ENCODE peak calls at places on chromosomes 12 and 14, in six cellular contexts. T is K562, F is H1, Q is SK-N-SH, I is HepG2, D is GM12878. X is an unnamed sample.

GRCh38 chr12:26295001-26295400 is 99.6 kb downstream of the SSPN start:
- DNase-seq in I (no peak), Q (no peak), F (no peak), D (no peak), T (no peak), X (no peak)

GRCh38 chr12:66144796-66145754 is 14.5 kb upstream of the LLPH start:
- DNase-seq in Q (peak; percentile 39), I (peak; percentile 69), D (no peak), F (no peak), T (no peak), X (peak; percentile 78)

GRCh38 chr14:103522649-103523582 is at the start of gene CKB:
- DNase-seq in T (peak; percentile 75), D (no peak), F (peak; percentile 90), I (no peak), Q (peak; percentile 95), X (peak; percentile 72)

GRCh38 chr14:59482471-59483331 is 1.5 kb downstream of the L3HYPDH start:
- DNase-seq in D (no peak), Q (no peak), F (no peak), I (peak; percentile 58), T (peak; percentile 21), X (peak; percentile 56)

GRCh38 chr14:70663707-70664179 is 22.0 kb downstream of the TTC9 start:
- DNase-seq in Q (no peak), F (no peak), T (no peak), D (peak; percentile 90), I (no peak), X (no peak)

GRCh38 chr12:82682326-82682725 is 4.4 kb upstream of the TMTC2 start:
- DNase-seq in I (no peak), Q (peak; percentile 55), F (no peak), D (no peak), T (no peak), X (peak; percentile 19)

GRCh38 chr12:122395319-122395718 is 27.1 kb downstream of the CLIP1 start:
- DNase-seq in I (no peak), F (no peak), Q (peak; percentile 26), D (no peak), T (no peak), X (peak; percentile 44)

GRCh38 chr12:110776410-110776809 is 33.7 kb upstream of the PPP1CC start:
- DNase-seq in F (no peak), I (no peak), Q (no peak), D (peak; percentile 96), T (no peak), X (no peak)

GRCh38 chr12:1583421-1584078 is 10.8 kb downstream of the FBXL14 start:
- DNase-seq in Q (peak; percentile 81), F (peak; percentile 64), T (peak; percentile 63), I (peak; percentile 72), D (peak; percentile 77), X (peak; percentile 74)

DNA sequence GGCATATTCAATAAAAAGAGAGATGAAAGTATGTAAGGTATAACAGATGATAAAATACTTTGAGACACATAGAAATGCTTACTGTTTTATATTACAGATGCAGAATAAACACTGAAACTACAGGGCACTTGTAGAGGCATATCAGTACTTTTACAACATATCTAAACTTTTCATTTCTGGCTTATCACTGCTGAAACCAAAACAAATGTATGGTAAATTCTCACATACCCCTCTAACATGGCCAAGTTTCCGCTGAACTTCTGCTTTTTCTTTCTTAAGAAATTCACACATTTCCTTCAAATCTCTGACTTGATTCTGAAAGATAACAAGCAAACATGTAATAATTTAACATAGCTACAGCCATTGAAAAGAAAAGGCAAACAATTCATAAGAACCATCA is 33.3 kb upstream of the C12orf50 start:
- DNase-seq in Q (no peak), F (no peak), T (no peak), I (no peak), D (peak; percentile 30), X (no peak)
- TF ChIP-seq RFX5 in Q (no peak), F (no peak), T (no peak), I (no peak), D (no peak), X (no peak)

GRCh38 chr14:77240336-77240915 is 30.6 kb downstream of the NGB start:
- DNase-seq in T (no peak), F (no peak), I (no peak), Q (no peak), D (no peak), X (no peak)
- TF ChIP-seq EP300 in T (no peak), F (no peak), I (no peak), Q (no peak), D (no peak), X (no peak)

DNA sequence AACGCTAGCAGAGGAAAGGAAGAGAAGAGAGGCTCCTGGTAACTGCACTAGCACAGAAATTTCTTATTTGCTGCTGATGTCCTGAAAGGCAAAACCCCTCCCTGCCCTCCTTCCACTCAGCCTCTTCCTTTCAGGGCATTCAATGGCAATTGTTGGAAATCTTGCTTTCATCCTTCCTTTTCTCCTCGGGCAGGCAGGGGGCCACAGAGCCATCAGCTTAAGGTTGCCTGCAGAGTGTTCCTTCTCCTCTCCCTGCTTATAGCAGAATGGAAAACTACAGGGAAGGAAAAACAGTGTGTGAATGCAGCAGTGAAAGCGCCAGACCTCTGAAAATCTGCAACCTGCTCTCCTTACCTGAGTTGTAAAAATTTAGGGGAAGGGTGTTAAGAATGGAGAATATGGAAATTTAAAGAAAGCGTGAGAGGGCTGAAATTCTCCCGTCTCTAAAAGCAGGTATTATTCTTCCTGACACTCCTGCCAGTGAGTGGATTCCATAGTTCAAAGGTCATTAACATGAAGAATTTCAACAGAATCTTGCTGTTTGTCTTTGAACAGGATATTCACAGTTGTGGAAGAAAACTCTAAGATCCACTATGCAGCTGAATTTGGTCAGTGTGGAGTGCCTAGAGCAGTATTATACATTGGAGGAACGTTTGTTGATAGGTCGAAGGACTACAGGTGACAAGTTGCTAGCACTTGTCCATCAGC is 348.8 kb downstream of the KCNH5 start:
- DNase-seq in D (no peak), T (no peak), I (peak; percentile 61), F (peak; percentile 58), Q (no peak), X (no peak)
- TF ChIP-seq RFX5 in D (no peak), T (no peak), I (no peak), F (no peak), Q (no peak), X (no peak)

DNA sequence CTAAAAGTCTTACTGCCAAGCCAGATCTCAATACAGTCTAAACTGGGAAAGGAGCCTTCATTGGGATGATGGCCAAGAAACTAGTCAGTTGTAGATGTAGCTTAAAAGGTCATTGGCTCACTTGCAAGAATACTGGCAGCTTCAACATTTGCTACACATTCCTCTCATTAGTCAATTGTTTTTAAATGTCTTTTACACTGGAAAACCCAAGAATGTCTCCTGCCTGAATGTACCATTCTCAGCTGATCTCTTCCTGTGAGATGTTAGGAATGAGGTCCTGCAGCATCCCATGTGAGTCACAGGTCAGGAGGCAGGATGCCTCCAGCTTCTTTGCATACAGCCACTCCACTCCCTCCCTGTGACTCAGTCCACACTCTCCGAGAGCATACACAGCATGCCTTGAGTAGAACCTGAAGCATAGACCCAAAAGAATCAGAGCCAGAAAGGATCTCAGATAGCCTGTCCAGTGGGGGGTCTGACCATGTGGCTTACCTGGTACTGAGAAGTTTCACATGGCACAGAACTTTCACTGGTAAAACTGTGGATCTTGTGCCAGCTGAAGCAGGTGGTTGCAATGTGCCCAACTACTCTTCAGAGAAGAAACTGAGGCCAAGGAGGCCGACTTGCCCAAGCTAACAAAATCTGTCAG is 56.0 kb upstream of the HECTD1 start:
- DNase-seq in F (no peak), Q (no peak), D (no peak), T (no peak), I (peak; percentile 91), X (peak; percentile 77)
- TF ChIP-seq EP300 in F (no peak), Q (peak; percentile 69), D (no peak), T (no peak), I (no peak), X (no peak)

GRCh38 chr12:13957576-13957975 is 23.8 kb downstream of the GRIN2B start:
- DNase-seq in I (no peak), F (no peak), T (no peak), D (no peak), Q (no peak), X (no peak)
- TF ChIP-seq RFX5 in I (no peak), F (no peak), T (no peak), D (no peak), Q (no peak), X (no peak)

DNA sequence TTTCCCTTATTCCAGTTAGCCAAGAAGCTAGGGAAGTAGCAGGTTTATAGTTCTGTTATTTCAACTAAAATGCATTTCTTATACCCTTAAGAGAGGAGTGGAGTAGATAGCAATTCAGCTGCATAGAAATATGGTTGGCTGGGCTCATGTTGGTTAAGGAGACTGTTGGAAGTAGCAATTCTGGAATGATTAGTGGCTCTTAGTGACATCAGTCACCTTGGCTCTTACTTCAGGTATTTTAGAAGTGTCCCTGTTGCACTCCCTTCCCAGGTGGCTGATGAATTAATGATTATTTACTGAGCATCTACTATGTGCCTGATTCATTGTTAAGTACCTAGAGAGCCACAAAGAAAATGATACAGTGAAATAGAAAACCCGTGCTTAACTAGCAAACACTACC is 128.1 kb downstream of the MGST1 start:
- DNase-seq in T (no peak), I (no peak), D (no peak), F (no peak), Q (no peak), X (no peak)
- TF ChIP-seq EP300 in T (no peak), I (no peak), D (no peak), F (no peak), Q (no peak), X (no peak)

GRCh38 chr14:43729149-43729548 is 777.9 kb downstream of the FSCB start:
- DNase-seq in T (no peak), F (no peak), D (no peak), Q (no peak), I (peak; percentile 1), X (no peak)
- TF ChIP-seq RFX5 in T (no peak), F (no peak), D (no peak), Q (no peak), I (no peak), X (no peak)

GRCh38 chr12:93300611-93301021 is 77.1 kb upstream of the NUDT4 start:
- DNase-seq in Q (peak; percentile 51), D (no peak), I (peak; percentile 34), F (no peak), T (no peak), X (no peak)

GRCh38 chr12:93306636-93307035 is 71.1 kb upstream of the NUDT4 start:
- DNase-seq in F (no peak), Q (no peak), T (no peak), D (no peak), I (no peak), X (no peak)

GRCh38 chr12:93299262-93299846 is 78.4 kb upstream of the NUDT4 start:
- DNase-seq in D (no peak), F (no peak), I (no peak), T (no peak), Q (peak; percentile 42), X (no peak)

GRCh38 chr12:93301171-93301570 is 76.6 kb upstream of the NUDT4 start:
- DNase-seq in T (no peak), Q (no peak), F (no peak), D (no peak), I (no peak), X (no peak)

GRCh38 chr12:93302331-93303229 is 75.1 kb upstream of the NUDT4 start:
- DNase-seq in Q (no peak), F (no peak), I (no peak), T (peak; percentile 32), D (no peak), X (no peak)
- TF ChIP-seq EP300 in Q (peak; percentile 45), F (no peak), I (no peak), T (peak; percentile 75), D (no peak), X (no peak)

DNA sequence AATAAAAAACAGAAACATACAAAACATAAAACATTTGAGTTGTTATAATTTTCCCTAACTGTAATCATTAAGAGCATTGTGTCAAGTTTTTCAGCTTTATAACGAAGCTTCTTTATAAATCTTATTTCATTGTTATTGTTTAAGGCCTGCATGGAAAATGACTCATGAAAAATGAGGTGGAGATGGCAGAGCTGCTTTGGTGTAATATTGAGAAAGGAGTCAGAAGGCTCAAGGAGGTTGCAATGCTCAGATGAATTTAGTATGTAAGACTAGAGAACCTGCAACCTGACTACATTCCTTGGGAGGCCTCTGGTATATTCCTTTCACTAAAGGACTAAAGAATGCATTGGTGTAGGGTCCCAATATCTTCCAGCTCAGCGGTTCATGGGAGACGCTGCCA is 61.5 kb downstream of the TMEM30B start:
- DNase-seq in Q (no peak), F (no peak), D (no peak), T (no peak), I (no peak), X (no peak)
- TF ChIP-seq RFX5 in Q (no peak), F (no peak), D (no peak), T (no peak), I (no peak), X (no peak)